ENCODE peak calls at places on chromosomes 12 and 14, in nine cellular contexts. One of them, this sample, is unnamed. For H3K4me1, the result is how much of the 10 kb centered on the place peaks cover.

GRCh38 chr12:119406322-119406721 is 71.8 kb downstream of the CCDC60 start:
- DNase-seq in RWPE2: no peak
- DNase-seq in mucosa of descending colon: no peak
- DNase-seq in heart left ventricle: no peak
- DNase-seq in thyroid gland: no peak
- DNase-seq in left ventricle myocardium inferior: no peak
- DNase-seq in CD8-positive, alpha-beta T cell: no peak
- DNase-seq in thoracic aorta: no peak
- DNase-seq in HCT116: no peak
- DNase-seq in this sample: no peak

GRCh38 chr14:91246051-91246852 is 1.7 kb upstream of the GPR68 start:
- DNase-seq in RWPE2: no peak
- DNase-seq in mucosa of descending colon: no peak
- DNase-seq in heart left ventricle: no peak
- DNase-seq in thyroid gland: no peak
- DNase-seq in left ventricle myocardium inferior: no peak
- DNase-seq in CD8-positive, alpha-beta T cell: peak
- DNase-seq in thoracic aorta: no peak
- DNase-seq in HCT116: no peak
- DNase-seq in this sample: no peak

GRCh38 chr12:125403843-125404242 is 338.6 kb downstream of the AACS start:
- DNase-seq in RWPE2: no peak
- DNase-seq in mucosa of descending colon: no peak
- DNase-seq in heart left ventricle: no peak
- DNase-seq in thyroid gland: no peak
- DNase-seq in left ventricle myocardium inferior: no peak
- DNase-seq in CD8-positive, alpha-beta T cell: no peak
- DNase-seq in thoracic aorta: no peak
- DNase-seq in HCT116: no peak
- DNase-seq in this sample: no peak

GRCh38 chr14:52267501-52268190 is at the start of gene PTGDR:
- DNase-seq in RWPE2: no peak
- DNase-seq in mucosa of descending colon: peak
- DNase-seq in heart left ventricle: peak
- DNase-seq in thyroid gland: no peak
- DNase-seq in left ventricle myocardium inferior: peak
- DNase-seq in CD8-positive, alpha-beta T cell: peak
- DNase-seq in thoracic aorta: no peak
- DNase-seq in HCT116: no peak
- DNase-seq in this sample: no peak

GRCh38 chr12:57889541-57889989 is 43.0 kb upstream of the CTDSP2 start:
- DNase-seq in RWPE2: no peak
- DNase-seq in mucosa of descending colon: peak
- DNase-seq in heart left ventricle: peak
- DNase-seq in thyroid gland: peak
- DNase-seq in left ventricle myocardium inferior: peak
- DNase-seq in CD8-positive, alpha-beta T cell: no peak
- DNase-seq in thoracic aorta: peak
- DNase-seq in HCT116: no peak
- DNase-seq in this sample: peak

GRCh38 chr14:68784995-68785816 is 7.7 kb downstream of the ZFP36L1 start:
- DNase-seq in RWPE2: peak
- DNase-seq in mucosa of descending colon: no peak
- DNase-seq in heart left ventricle: peak
- DNase-seq in thyroid gland: no peak
- DNase-seq in left ventricle myocardium inferior: no peak
- DNase-seq in CD8-positive, alpha-beta T cell: no peak
- DNase-seq in thoracic aorta: no peak
- DNase-seq in HCT116: peak
- DNase-seq in this sample: peak

GRCh38 chr12:32107376-32108267 is 975 bp downstream of the BICD1 start:
- DNase-seq in RWPE2: no peak
- DNase-seq in mucosa of descending colon: no peak
- DNase-seq in heart left ventricle: no peak
- DNase-seq in thyroid gland: peak
- DNase-seq in left ventricle myocardium inferior: no peak
- DNase-seq in CD8-positive, alpha-beta T cell: peak
- DNase-seq in thoracic aorta: peak
- DNase-seq in HCT116: peak
- DNase-seq in this sample: peak

GRCh38 chr14:44396226-44396625 is 110.9 kb downstream of the FSCB start:
- DNase-seq in RWPE2: no peak
- DNase-seq in mucosa of descending colon: no peak
- DNase-seq in heart left ventricle: no peak
- DNase-seq in thyroid gland: no peak
- DNase-seq in left ventricle myocardium inferior: no peak
- DNase-seq in CD8-positive, alpha-beta T cell: no peak
- DNase-seq in thoracic aorta: no peak
- DNase-seq in HCT116: no peak
- DNase-seq in this sample: no peak

GRCh38 chr12:113609692-113610469 is 138.2 kb upstream of the LHX5 start:
- DNase-seq in RWPE2: no peak
- DNase-seq in mucosa of descending colon: no peak
- DNase-seq in heart left ventricle: no peak
- DNase-seq in thyroid gland: no peak
- DNase-seq in left ventricle myocardium inferior: no peak
- DNase-seq in CD8-positive, alpha-beta T cell: no peak
- DNase-seq in thoracic aorta: no peak
- DNase-seq in HCT116: no peak
- DNase-seq in this sample: no peak

GRCh38 chr12:15963271-15963670 is 52.1 kb downstream of the DERA start:
- DNase-seq in RWPE2: no peak
- DNase-seq in mucosa of descending colon: no peak
- DNase-seq in heart left ventricle: no peak
- DNase-seq in thyroid gland: no peak
- DNase-seq in left ventricle myocardium inferior: no peak
- DNase-seq in CD8-positive, alpha-beta T cell: no peak
- DNase-seq in thoracic aorta: no peak
- DNase-seq in HCT116: no peak
- DNase-seq in this sample: peak

GRCh38 chr12:53476769-53477209 is 22.5 kb downstream of the MAP3K12 start:
- DNase-seq in RWPE2: no peak
- DNase-seq in mucosa of descending colon: no peak
- DNase-seq in heart left ventricle: no peak
- DNase-seq in thyroid gland: no peak
- DNase-seq in left ventricle myocardium inferior: no peak
- DNase-seq in CD8-positive, alpha-beta T cell: no peak
- DNase-seq in thoracic aorta: no peak
- DNase-seq in HCT116: no peak
- DNase-seq in this sample: no peak

GRCh38 chr14:29654910-29655590 is 272.6 kb downstream of the PRKD1 start:
- DNase-seq in RWPE2: no peak
- DNase-seq in mucosa of descending colon: no peak
- DNase-seq in heart left ventricle: no peak
- DNase-seq in thyroid gland: no peak
- DNase-seq in left ventricle myocardium inferior: no peak
- DNase-seq in CD8-positive, alpha-beta T cell: no peak
- DNase-seq in thoracic aorta: no peak
- DNase-seq in HCT116: no peak
- DNase-seq in this sample: no peak

GRCh38 chr14:32784408-32784807 is 154.3 kb upstream of the NPAS3 start:
- DNase-seq in RWPE2: no peak
- DNase-seq in mucosa of descending colon: no peak
- DNase-seq in heart left ventricle: no peak
- DNase-seq in thyroid gland: no peak
- DNase-seq in left ventricle myocardium inferior: no peak
- DNase-seq in CD8-positive, alpha-beta T cell: no peak
- DNase-seq in thoracic aorta: no peak
- DNase-seq in HCT116: no peak
- DNase-seq in this sample: no peak

GRCh38 chr12:109715310-109716091 is 1.9 kb downstream of the FAM222A start:
- DNase-seq in RWPE2: no peak
- DNase-seq in mucosa of descending colon: peak
- DNase-seq in heart left ventricle: peak
- DNase-seq in thyroid gland: no peak
- DNase-seq in left ventricle myocardium inferior: peak
- DNase-seq in CD8-positive, alpha-beta T cell: peak
- DNase-seq in thoracic aorta: no peak
- DNase-seq in HCT116: no peak
- DNase-seq in this sample: no peak

GRCh38 chr12:85280138-85280983 is at the start of gene ALX1:
- DNase-seq in RWPE2: no peak
- DNase-seq in mucosa of descending colon: peak
- DNase-seq in heart left ventricle: no peak
- DNase-seq in thyroid gland: peak
- DNase-seq in left ventricle myocardium inferior: no peak
- DNase-seq in CD8-positive, alpha-beta T cell: no peak
- DNase-seq in thoracic aorta: no peak
- DNase-seq in HCT116: no peak
- DNase-seq in this sample: no peak

GRCh38 chr12:53213348-53213747 is 6.3 kb upstream of the ITGB7 start:
- DNase-seq in RWPE2: no peak
- DNase-seq in mucosa of descending colon: peak
- DNase-seq in heart left ventricle: peak
- DNase-seq in thyroid gland: peak
- DNase-seq in left ventricle myocardium inferior: peak
- DNase-seq in CD8-positive, alpha-beta T cell: peak
- DNase-seq in thoracic aorta: no peak
- DNase-seq in HCT116: no peak
- DNase-seq in this sample: no peak

GRCh38 chr12:110244829-110245228 is 36.2 kb upstream of the ATP2A2 start:
- DNase-seq in RWPE2: no peak
- DNase-seq in mucosa of descending colon: no peak
- DNase-seq in heart left ventricle: peak
- DNase-seq in thyroid gland: no peak
- DNase-seq in left ventricle myocardium inferior: peak
- DNase-seq in CD8-positive, alpha-beta T cell: no peak
- DNase-seq in thoracic aorta: no peak
- DNase-seq in HCT116: no peak
- DNase-seq in this sample: no peak

GRCh38 chr14:53715390-53715730 is 241.3 kb downstream of the BMP4 start:
- DNase-seq in RWPE2: no peak
- DNase-seq in mucosa of descending colon: no peak
- DNase-seq in heart left ventricle: no peak
- DNase-seq in thyroid gland: no peak
- DNase-seq in left ventricle myocardium inferior: no peak
- DNase-seq in CD8-positive, alpha-beta T cell: no peak
- DNase-seq in thoracic aorta: no peak
- DNase-seq in HCT116: peak
- DNase-seq in this sample: peak

GRCh38 chr12:127024791-127025190 is 1242.2 kb upstream of the TMEM132C start:
- DNase-seq in RWPE2: no peak
- DNase-seq in mucosa of descending colon: no peak
- DNase-seq in heart left ventricle: no peak
- DNase-seq in thyroid gland: no peak
- DNase-seq in left ventricle myocardium inferior: no peak
- DNase-seq in CD8-positive, alpha-beta T cell: no peak
- DNase-seq in thoracic aorta: no peak
- DNase-seq in HCT116: no peak
- DNase-seq in this sample: no peak

GRCh38 chr12:127025545-127025944 is 1241.4 kb upstream of the TMEM132C start:
- DNase-seq in RWPE2: no peak
- DNase-seq in mucosa of descending colon: no peak
- DNase-seq in heart left ventricle: no peak
- DNase-seq in thyroid gland: no peak
- DNase-seq in left ventricle myocardium inferior: no peak
- DNase-seq in CD8-positive, alpha-beta T cell: no peak
- DNase-seq in thoracic aorta: no peak
- DNase-seq in HCT116: no peak
- DNase-seq in this sample: no peak
- TF ChIP-seq CTCF in RWPE2: peak
- TF ChIP-seq CTCF in mucosa of descending colon: no peak
- TF ChIP-seq CTCF in heart left ventricle: no peak
- TF ChIP-seq CTCF in thyroid gland: no peak
- TF ChIP-seq CTCF in left ventricle myocardium inferior: no peak
- TF ChIP-seq CTCF in CD8-positive, alpha-beta T cell: no peak
- TF ChIP-seq CTCF in thoracic aorta: no peak
- TF ChIP-seq CTCF in HCT116: peak
- TF ChIP-seq CTCF in this sample: peak

GRCh38 chr12:118058881-118059644 is 1.9 kb downstream of the WSB2 start:
- DNase-seq in RWPE2: no peak
- DNase-seq in mucosa of descending colon: no peak
- DNase-seq in heart left ventricle: no peak
- DNase-seq in thyroid gland: no peak
- DNase-seq in left ventricle myocardium inferior: no peak
- DNase-seq in CD8-positive, alpha-beta T cell: no peak
- DNase-seq in thoracic aorta: no peak
- DNase-seq in HCT116: no peak
- DNase-seq in this sample: peak
- H3K4me1 ChIP-seq in RWPE2: under half
- H3K4me1 ChIP-seq in mucosa of descending colon: under half
- H3K4me1 ChIP-seq in heart left ventricle: half or more
- H3K4me1 ChIP-seq in thyroid gland: under half
- H3K4me1 ChIP-seq in left ventricle myocardium inferior: half or more
- H3K4me1 ChIP-seq in CD8-positive, alpha-beta T cell: under half
- H3K4me1 ChIP-seq in thoracic aorta: under half
- H3K4me1 ChIP-seq in HCT116: half or more
- H3K4me1 ChIP-seq in this sample: under half

DNA sequence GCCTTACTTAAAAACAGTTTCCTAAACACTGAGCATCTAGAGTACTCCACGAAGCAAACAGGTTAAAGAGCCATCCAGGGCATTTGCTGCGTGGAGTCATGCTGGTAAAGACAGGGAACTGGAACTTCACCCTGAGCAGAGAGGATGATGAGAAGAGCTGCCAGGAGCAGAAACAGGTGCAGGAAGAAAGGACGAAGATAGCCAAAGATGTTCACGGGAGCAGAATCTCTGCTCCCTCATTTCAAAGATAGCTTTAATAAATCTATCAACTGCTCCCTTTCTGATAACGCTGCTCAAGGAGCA is 280.8 kb upstream of the FKBP4 start:
- DNase-seq in RWPE2: no peak
- DNase-seq in mucosa of descending colon: no peak
- DNase-seq in heart left ventricle: no peak
- DNase-seq in thyroid gland: peak
- DNase-seq in left ventricle myocardium inferior: no peak
- DNase-seq in CD8-positive, alpha-beta T cell: no peak
- DNase-seq in thoracic aorta: no peak
- DNase-seq in HCT116: no peak
- DNase-seq in this sample: no peak
- TF ChIP-seq CTCF in RWPE2: no peak
- TF ChIP-seq CTCF in mucosa of descending colon: no peak
- TF ChIP-seq CTCF in heart left ventricle: no peak
- TF ChIP-seq CTCF in thyroid gland: no peak
- TF ChIP-seq CTCF in left ventricle myocardium inferior: no peak
- TF ChIP-seq CTCF in CD8-positive, alpha-beta T cell: no peak
- TF ChIP-seq CTCF in thoracic aorta: no peak
- TF ChIP-seq CTCF in HCT116: no peak
- TF ChIP-seq CTCF in this sample: no peak

DNA sequence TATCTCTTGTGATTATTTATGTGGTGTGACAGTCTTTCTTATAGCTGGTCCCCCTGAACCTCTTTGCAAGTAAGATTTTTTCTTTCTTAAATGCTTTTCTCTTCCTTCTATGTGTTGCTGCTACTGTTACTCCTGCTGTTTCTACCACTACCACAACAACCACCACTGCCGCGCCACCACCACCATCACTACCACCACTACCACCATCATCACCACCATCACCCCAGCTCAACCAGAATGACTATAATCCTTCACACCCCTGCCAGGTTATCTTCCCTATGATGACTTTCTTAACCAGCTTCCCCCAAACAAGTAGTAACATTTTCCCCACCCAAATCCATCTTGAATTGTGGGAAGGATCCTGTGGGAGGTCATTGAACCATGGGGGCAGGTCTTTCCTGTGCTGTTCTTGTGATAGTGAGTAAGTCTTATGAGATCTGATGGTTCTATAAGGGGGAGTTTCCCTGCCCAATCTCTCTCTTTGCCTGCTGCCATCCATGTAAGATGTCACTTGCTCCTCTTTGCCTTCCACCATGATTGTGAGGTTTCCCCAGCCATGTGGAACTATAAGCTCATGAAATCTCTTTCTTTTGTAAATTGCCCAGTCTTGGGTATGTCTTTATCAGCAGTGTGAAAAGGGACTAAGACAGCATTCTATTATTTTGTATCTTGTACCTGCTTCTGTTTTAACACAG is 52.2 kb downstream of the CHST11 start:
- DNase-seq in RWPE2: no peak
- DNase-seq in mucosa of descending colon: no peak
- DNase-seq in heart left ventricle: no peak
- DNase-seq in thyroid gland: no peak
- DNase-seq in left ventricle myocardium inferior: no peak
- DNase-seq in CD8-positive, alpha-beta T cell: no peak
- DNase-seq in thoracic aorta: no peak
- DNase-seq in HCT116: no peak
- DNase-seq in this sample: no peak
- H3K4me1 ChIP-seq in RWPE2: under half
- H3K4me1 ChIP-seq in mucosa of descending colon: under half
- H3K4me1 ChIP-seq in heart left ventricle: under half
- H3K4me1 ChIP-seq in thyroid gland: under half
- H3K4me1 ChIP-seq in left ventricle myocardium inferior: under half
- H3K4me1 ChIP-seq in CD8-positive, alpha-beta T cell: under half
- H3K4me1 ChIP-seq in thoracic aorta: under half
- H3K4me1 ChIP-seq in HCT116: under half
- H3K4me1 ChIP-seq in this sample: under half

This sample was measured in foreskin keratinocyte.